ENCODE peak calls at places on chromosomes 4 and X, in four cellular contexts. C is nephron progenitor cell, O is A172, S is suprapubic skin. K is an unnamed sample.

GRCh38 chr4:37788782-37789181 is 37.7 kb upstream of the PGM2 start:
- DNase-seq in S (no peak), C (no peak), O (no peak), K (no peak)

GRCh38 chrX:37905436-37906147 is 58.2 kb upstream of the DYNLT3 start:
- DNase-seq in O (peak), C (peak), S (no peak), K (no peak)

GRCh38 chrX:3811331-3812311 is 98.2 kb upstream of the PRKX start:
- DNase-seq in O (no peak), S (no peak), C (no peak), K (peak)

GRCh38 chrX:1086444-1087409 is 125.7 kb downstream of the CRLF2 start:
- DNase-seq in O (peak), S (no peak), C (no peak), K (no peak)

GRCh38 chrX:22674947-22675346 is 324.8 kb upstream of the DDX53 start:
- DNase-seq in O (no peak), S (no peak), C (no peak), K (no peak)

GRCh38 chrX:45852884-45853283 is 652.2 kb upstream of the DIPK2B start:
- DNase-seq in O (peak), C (no peak), S (no peak), K (no peak)

GRCh38 chr4:154478128-154478527 is 13.5 kb downstream of the DCHS2 start:
- DNase-seq in S (no peak), O (no peak), C (no peak), K (no peak)

GRCh38 chrX:98548550-98548949 is 1664.8 kb downstream of the RPA4 start:
- DNase-seq in S (no peak), O (no peak), C (no peak), K (no peak)

GRCh38 chrX:7145454-7145853 is 2.1 kb upstream of the STS start:
- DNase-seq in C (no peak), O (no peak), S (no peak), K (no peak)

GRCh38 chr4:72779256-72779655 is 210.2 kb upstream of the ADAMTS3 start:
- DNase-seq in C (no peak), S (no peak), O (peak), K (no peak)

GRCh38 chrX:130086414-130087207 is 23.7 kb downstream of the ELF4 start:
- DNase-seq in S (no peak), C (no peak), O (no peak), K (peak)

GRCh38 chr4:145049241-145049640 is 48.8 kb downstream of the ANAPC10 start:
- DNase-seq in S (no peak), O (no peak), C (no peak), K (no peak)

GRCh38 chrX:111447298-111447697 is 35.3 kb upstream of the DCX start:
- DNase-seq in C (peak), O (no peak), S (no peak), K (no peak)

GRCh38 chr4:124722069-124722468 is 9.5 kb upstream of the ANKRD50 start:
- DNase-seq in S (no peak), C (no peak), O (peak), K (no peak)

GRCh38 chrX:22690116-22690515 is 309.6 kb upstream of the DDX53 start:
- DNase-seq in C (no peak), O (no peak), S (no peak), K (no peak)

GRCh38 chr4:4766570-4766969 is 92.9 kb upstream of the MSX1 start:
- DNase-seq in C (no peak), S (no peak), O (no peak), K (no peak)

GRCh38 chr4:143358923-143359694 is 22.4 kb downstream of the GAB1 start:
- DNase-seq in C (no peak), O (peak), S (no peak), K (peak)

GRCh38 chr4:185203380-185204237 is at the start of gene CFAP97:
- DNase-seq in S (peak), O (peak), C (peak), K (peak)

GRCh38 chrX:154827624-154828408 is 6.6 kb downstream of the SMIM9 start:
- DNase-seq in C (no peak), S (no peak), O (no peak), K (no peak)